ENCODE peak calls at places on chromosomes 12 and 14, in eight cellular contexts. One of them, this sample, is unnamed.

GRCh38 chr12:95131589-95132335 is 58.3 kb upstream of the NR2C1 start:
- DNase-seq in cardiac fibroblast: peak
- DNase-seq in GM12865: no peak
- DNase-seq in astrocyte of the spinal cord: no peak
- DNase-seq in prostate gland: no peak
- DNase-seq in heart right ventricle: no peak
- DNase-seq in endodermal cell: no peak
- DNase-seq in retinal pigment epithelial cell: no peak
- DNase-seq in this sample: no peak

GRCh38 chr12:109466821-109467220 is 10.3 kb downstream of the KCTD10 start:
- DNase-seq in prostate gland: no peak
- DNase-seq in GM12865: no peak
- DNase-seq in endodermal cell: no peak
- DNase-seq in heart right ventricle: no peak
- DNase-seq in cardiac fibroblast: no peak
- DNase-seq in astrocyte of the spinal cord: no peak
- DNase-seq in retinal pigment epithelial cell: no peak
- DNase-seq in this sample: no peak

GRCh38 chr12:78970041-78970440 is 105.5 kb downstream of the SYT1 start:
- DNase-seq in retinal pigment epithelial cell: no peak
- DNase-seq in GM12865: no peak
- DNase-seq in heart right ventricle: no peak
- DNase-seq in endodermal cell: no peak
- DNase-seq in prostate gland: no peak
- DNase-seq in cardiac fibroblast: peak
- DNase-seq in astrocyte of the spinal cord: peak
- DNase-seq in this sample: no peak

GRCh38 chr14:34433957-34434356 is 28.1 kb downstream of the SPTSSA start:
- DNase-seq in prostate gland: no peak
- DNase-seq in GM12865: no peak
- DNase-seq in endodermal cell: no peak
- DNase-seq in retinal pigment epithelial cell: no peak
- DNase-seq in cardiac fibroblast: no peak
- DNase-seq in astrocyte of the spinal cord: no peak
- DNase-seq in heart right ventricle: no peak
- DNase-seq in this sample: no peak

GRCh38 chr14:64303471-64303917 is 9.3 kb upstream of the ESR2 start:
- DNase-seq in cardiac fibroblast: peak
- DNase-seq in retinal pigment epithelial cell: peak
- DNase-seq in astrocyte of the spinal cord: peak
- DNase-seq in GM12865: peak
- DNase-seq in prostate gland: no peak
- DNase-seq in heart right ventricle: no peak
- DNase-seq in endodermal cell: peak
- DNase-seq in this sample: peak

GRCh38 chr12:104877107-104877705 is 80.9 kb downstream of the SLC41A2 start:
- DNase-seq in retinal pigment epithelial cell: no peak
- DNase-seq in endodermal cell: no peak
- DNase-seq in heart right ventricle: peak
- DNase-seq in astrocyte of the spinal cord: peak
- DNase-seq in GM12865: peak
- DNase-seq in prostate gland: peak
- DNase-seq in cardiac fibroblast: peak
- DNase-seq in this sample: no peak

GRCh38 chr12:3912863-3913262 is 39.7 kb upstream of the PARP11 start:
- DNase-seq in cardiac fibroblast: no peak
- DNase-seq in endodermal cell: no peak
- DNase-seq in heart right ventricle: no peak
- DNase-seq in astrocyte of the spinal cord: no peak
- DNase-seq in prostate gland: no peak
- DNase-seq in retinal pigment epithelial cell: no peak
- DNase-seq in GM12865: no peak
- DNase-seq in this sample: no peak

GRCh38 chr14:75871181-75871880 is 110.5 kb downstream of the TGFB3 start:
- DNase-seq in astrocyte of the spinal cord: peak
- DNase-seq in retinal pigment epithelial cell: no peak
- DNase-seq in endodermal cell: no peak
- DNase-seq in GM12865: no peak
- DNase-seq in prostate gland: no peak
- DNase-seq in cardiac fibroblast: peak
- DNase-seq in heart right ventricle: no peak
- DNase-seq in this sample: no peak

GRCh38 chr12:131671871-131672270 is 39.0 kb upstream of the SFSWAP start:
- DNase-seq in GM12865: no peak
- DNase-seq in astrocyte of the spinal cord: no peak
- DNase-seq in heart right ventricle: no peak
- DNase-seq in endodermal cell: peak
- DNase-seq in retinal pigment epithelial cell: no peak
- DNase-seq in cardiac fibroblast: no peak
- DNase-seq in prostate gland: no peak
- DNase-seq in this sample: no peak

GRCh38 chr12:527241-527640 is 67.5 kb downstream of the B4GALNT3 start:
- DNase-seq in GM12865: no peak
- DNase-seq in astrocyte of the spinal cord: no peak
- DNase-seq in heart right ventricle: no peak
- DNase-seq in cardiac fibroblast: no peak
- DNase-seq in retinal pigment epithelial cell: no peak
- DNase-seq in prostate gland: no peak
- DNase-seq in endodermal cell: no peak
- DNase-seq in this sample: no peak

GRCh38 chr12:119990382-119990874 is 1.4 kb downstream of the BICDL1 start:
- DNase-seq in GM12865: no peak
- DNase-seq in prostate gland: no peak
- DNase-seq in astrocyte of the spinal cord: no peak
- DNase-seq in heart right ventricle: no peak
- DNase-seq in endodermal cell: no peak
- DNase-seq in retinal pigment epithelial cell: peak
- DNase-seq in cardiac fibroblast: no peak
- DNase-seq in this sample: no peak

GRCh38 chr12:17918013-17918412 is 172.0 kb downstream of the RERGL start:
- DNase-seq in cardiac fibroblast: peak
- DNase-seq in prostate gland: no peak
- DNase-seq in heart right ventricle: no peak
- DNase-seq in astrocyte of the spinal cord: no peak
- DNase-seq in retinal pigment epithelial cell: no peak
- DNase-seq in endodermal cell: no peak
- DNase-seq in GM12865: no peak
- DNase-seq in this sample: no peak

GRCh38 chr12:117857632-117858274 is 111.0 kb downstream of the KSR2 start:
- DNase-seq in GM12865: peak
- DNase-seq in astrocyte of the spinal cord: peak
- DNase-seq in endodermal cell: peak
- DNase-seq in prostate gland: no peak
- DNase-seq in cardiac fibroblast: peak
- DNase-seq in retinal pigment epithelial cell: no peak
- DNase-seq in heart right ventricle: no peak
- DNase-seq in this sample: no peak

GRCh38 chr14:19800282-19801117 is 3.1 kb upstream of the OR4N2 start:
- DNase-seq in cardiac fibroblast: no peak
- DNase-seq in retinal pigment epithelial cell: no peak
- DNase-seq in prostate gland: no peak
- DNase-seq in astrocyte of the spinal cord: no peak
- DNase-seq in endodermal cell: no peak
- DNase-seq in GM12865: no peak
- DNase-seq in heart right ventricle: no peak
- DNase-seq in this sample: no peak

GRCh38 chr12:40152783-40153383 is 47.0 kb upstream of the SLC2A13 start:
- DNase-seq in endodermal cell: peak
- DNase-seq in GM12865: peak
- DNase-seq in astrocyte of the spinal cord: peak
- DNase-seq in prostate gland: peak
- DNase-seq in heart right ventricle: peak
- DNase-seq in cardiac fibroblast: peak
- DNase-seq in retinal pigment epithelial cell: no peak
- DNase-seq in this sample: no peak

GRCh38 chr14:95040723-95041476 is 116.4 kb downstream of the DICER1 start:
- DNase-seq in prostate gland: no peak
- DNase-seq in heart right ventricle: no peak
- DNase-seq in GM12865: no peak
- DNase-seq in endodermal cell: peak
- DNase-seq in retinal pigment epithelial cell: no peak
- DNase-seq in astrocyte of the spinal cord: peak
- DNase-seq in cardiac fibroblast: peak
- DNase-seq in this sample: no peak

GRCh38 chr12:9910716-9911421 is 21.3 kb downstream of the CLEC2A start:
- DNase-seq in astrocyte of the spinal cord: no peak
- DNase-seq in heart right ventricle: no peak
- DNase-seq in prostate gland: no peak
- DNase-seq in endodermal cell: peak
- DNase-seq in GM12865: no peak
- DNase-seq in retinal pigment epithelial cell: no peak
- DNase-seq in cardiac fibroblast: peak
- DNase-seq in this sample: no peak

GRCh38 chr12:94073441-94074051 is 74.8 kb upstream of the PLXNC1 start:
- DNase-seq in astrocyte of the spinal cord: no peak
- DNase-seq in prostate gland: no peak
- DNase-seq in GM12865: no peak
- DNase-seq in retinal pigment epithelial cell: no peak
- DNase-seq in cardiac fibroblast: peak
- DNase-seq in heart right ventricle: peak
- DNase-seq in endodermal cell: no peak
- DNase-seq in this sample: no peak

GRCh38 chr14:91580886-91581615 is 70.9 kb upstream of the PPP4R3A start:
- DNase-seq in astrocyte of the spinal cord: no peak
- DNase-seq in cardiac fibroblast: no peak
- DNase-seq in retinal pigment epithelial cell: peak
- DNase-seq in GM12865: no peak
- DNase-seq in heart right ventricle: no peak
- DNase-seq in endodermal cell: no peak
- DNase-seq in prostate gland: no peak
- DNase-seq in this sample: no peak

GRCh38 chr14:91115986-91116385 is 2.1 kb downstream of the DGLUCY start:
- DNase-seq in heart right ventricle: no peak
- DNase-seq in endodermal cell: no peak
- DNase-seq in GM12865: no peak
- DNase-seq in cardiac fibroblast: no peak
- DNase-seq in prostate gland: no peak
- DNase-seq in astrocyte of the spinal cord: no peak
- DNase-seq in retinal pigment epithelial cell: no peak
- DNase-seq in this sample: no peak

GRCh38 chr12:108565976-108566375 is 3.6 kb downstream of the ISCU start:
- DNase-seq in retinal pigment epithelial cell: peak
- DNase-seq in heart right ventricle: peak
- DNase-seq in astrocyte of the spinal cord: peak
- DNase-seq in cardiac fibroblast: peak
- DNase-seq in GM12865: peak
- DNase-seq in endodermal cell: peak
- DNase-seq in prostate gland: peak
- DNase-seq in this sample: peak

GRCh38 chr14:54446201-54446693 is 5.1 kb upstream of the CNIH1 start:
- DNase-seq in retinal pigment epithelial cell: peak
- DNase-seq in prostate gland: peak
- DNase-seq in endodermal cell: no peak
- DNase-seq in astrocyte of the spinal cord: no peak
- DNase-seq in heart right ventricle: no peak
- DNase-seq in GM12865: no peak
- DNase-seq in cardiac fibroblast: peak
- DNase-seq in this sample: no peak

GRCh38 chr12:16844875-16845274 is 238.9 kb upstream of the LMO3 start:
- DNase-seq in endodermal cell: peak
- DNase-seq in retinal pigment epithelial cell: no peak
- DNase-seq in cardiac fibroblast: no peak
- DNase-seq in prostate gland: no peak
- DNase-seq in heart right ventricle: no peak
- DNase-seq in astrocyte of the spinal cord: no peak
- DNase-seq in GM12865: peak
- DNase-seq in this sample: no peak

GRCh38 chr12:82411561-82412230 is 53.4 kb downstream of the METTL25 start:
- DNase-seq in endodermal cell: no peak
- DNase-seq in prostate gland: no peak
- DNase-seq in cardiac fibroblast: peak
- DNase-seq in retinal pigment epithelial cell: no peak
- DNase-seq in astrocyte of the spinal cord: peak
- DNase-seq in GM12865: no peak
- DNase-seq in heart right ventricle: no peak
- DNase-seq in this sample: peak

GRCh38 chr12:52360106-52360662 is 7.1 kb downstream of the KRT85 start:
- DNase-seq in GM12865: no peak
- DNase-seq in retinal pigment epithelial cell: no peak
- DNase-seq in cardiac fibroblast: no peak
- DNase-seq in heart right ventricle: no peak
- DNase-seq in astrocyte of the spinal cord: no peak
- DNase-seq in endodermal cell: no peak
- DNase-seq in prostate gland: no peak
- DNase-seq in this sample: no peak

GRCh38 chr12:6697584-6698351 is 2.8 kb downstream of the PIANP start:
- DNase-seq in GM12865: peak
- DNase-seq in prostate gland: no peak
- DNase-seq in astrocyte of the spinal cord: peak
- DNase-seq in heart right ventricle: no peak
- DNase-seq in retinal pigment epithelial cell: no peak
- DNase-seq in cardiac fibroblast: peak
- DNase-seq in endodermal cell: peak
- DNase-seq in this sample: no peak
- TF ChIP-seq CTCF in GM12865: peak
- TF ChIP-seq CTCF in prostate gland: no peak
- TF ChIP-seq CTCF in astrocyte of the spinal cord: peak
- TF ChIP-seq CTCF in heart right ventricle: peak
- TF ChIP-seq CTCF in retinal pigment epithelial cell: peak
- TF ChIP-seq CTCF in cardiac fibroblast: peak
- TF ChIP-seq CTCF in endodermal cell: peak
- TF ChIP-seq CTCF in this sample: peak

GRCh38 chr14:86858043-86858442 is 1134.9 kb downstream of the GALC start:
- DNase-seq in prostate gland: no peak
- DNase-seq in endodermal cell: no peak
- DNase-seq in astrocyte of the spinal cord: peak
- DNase-seq in heart right ventricle: no peak
- DNase-seq in retinal pigment epithelial cell: peak
- DNase-seq in cardiac fibroblast: no peak
- DNase-seq in GM12865: no peak
- DNase-seq in this sample: peak
- H3K4me3 ChIP-seq in prostate gland: no peak
- H3K4me3 ChIP-seq in endodermal cell: no peak
- H3K4me3 ChIP-seq in astrocyte of the spinal cord: no peak
- H3K4me3 ChIP-seq in heart right ventricle: no peak
- H3K4me3 ChIP-seq in retinal pigment epithelial cell: no peak
- H3K4me3 ChIP-seq in cardiac fibroblast: no peak
- H3K4me3 ChIP-seq in GM12865: no peak
- H3K4me3 ChIP-seq in this sample: no peak

GRCh38 chr12:92735131-92735721 is 32.4 kb downstream of the PLEKHG7 start:
- DNase-seq in retinal pigment epithelial cell: peak
- DNase-seq in heart right ventricle: no peak
- DNase-seq in GM12865: no peak
- DNase-seq in prostate gland: peak
- DNase-seq in cardiac fibroblast: peak
- DNase-seq in endodermal cell: no peak
- DNase-seq in astrocyte of the spinal cord: peak
- DNase-seq in this sample: peak
- TF ChIP-seq CTCF in retinal pigment epithelial cell: peak
- TF ChIP-seq CTCF in heart right ventricle: no peak
- TF ChIP-seq CTCF in GM12865: no peak
- TF ChIP-seq CTCF in prostate gland: no peak
- TF ChIP-seq CTCF in cardiac fibroblast: no peak
- TF ChIP-seq CTCF in endodermal cell: peak
- TF ChIP-seq CTCF in astrocyte of the spinal cord: peak
- TF ChIP-seq CTCF in this sample: peak

DNA sequence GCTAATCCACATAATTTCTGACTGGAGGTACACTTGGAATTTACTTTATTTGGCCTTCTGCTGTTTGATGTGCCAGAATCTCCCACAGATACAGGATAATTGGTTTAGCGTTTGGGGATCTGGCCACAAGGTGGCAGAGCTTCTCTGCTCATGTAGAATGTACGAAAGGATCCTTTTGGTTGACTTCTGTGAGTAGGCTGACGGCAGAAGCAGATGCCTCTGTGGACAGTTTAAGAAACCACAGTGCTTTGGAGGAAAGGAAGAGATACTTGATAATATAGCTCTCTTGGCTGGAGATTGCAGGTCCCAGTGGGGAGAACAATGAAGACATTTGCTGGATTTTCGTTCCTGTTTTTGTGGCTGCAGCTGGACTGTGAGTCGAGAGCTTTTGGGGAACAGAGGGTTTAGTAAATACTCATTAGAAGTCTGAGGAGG is 75.3 kb upstream of the OR4E1 start:
- DNase-seq in prostate gland: peak
- DNase-seq in retinal pigment epithelial cell: no peak
- DNase-seq in GM12865: peak
- DNase-seq in heart right ventricle: no peak
- DNase-seq in astrocyte of the spinal cord: peak
- DNase-seq in endodermal cell: peak
- DNase-seq in cardiac fibroblast: peak
- DNase-seq in this sample: no peak
- H3K4me3 ChIP-seq in prostate gland: no peak
- H3K4me3 ChIP-seq in retinal pigment epithelial cell: no peak
- H3K4me3 ChIP-seq in GM12865: no peak
- H3K4me3 ChIP-seq in heart right ventricle: no peak
- H3K4me3 ChIP-seq in astrocyte of the spinal cord: no peak
- H3K4me3 ChIP-seq in endodermal cell: no peak
- H3K4me3 ChIP-seq in cardiac fibroblast: no peak
- H3K4me3 ChIP-seq in this sample: no peak

This sample was measured in epithelial cell of proximal tubule.